ENCODE peak calls at places on chromosomes 11 and 22, in four cellular contexts. J is mammary epithelial cell, H is HL-60, F is HFF-Myc. M is an unnamed sample.

GRCh38 chr22:42990131-42990838 is 24.7 kb downstream of the PACSIN2 start:
- DNase-seq in J (peak), H (no peak), F (no peak), M (no peak)

GRCh38 chr11:25587496-25587895 is 744.4 kb upstream of the ANO3 start:
- DNase-seq in J (peak), H (no peak), F (no peak), M (no peak)

GRCh38 chr22:24583221-24583971 is 9.5 kb downstream of the LRRC75B start:
- DNase-seq in J (no peak), H (no peak), F (no peak), M (peak)

GRCh38 chr11:83006877-83007330 is 64.8 kb downstream of the RAB30 start:
- DNase-seq in J (no peak), H (no peak), F (no peak), M (no peak)

GRCh38 chr22:26322179-26322905 is 106.7 kb upstream of the ASPHD2 start:
- DNase-seq in J (peak), H (no peak), F (peak), M (no peak)

GRCh38 chr22:29268511-29269229 is 602 bp downstream of the EWSR1 start:
- DNase-seq in J (peak), H (no peak), F (no peak), M (no peak)

GRCh38 chr11:65580756-65581155 is 4.9 kb downstream of the EHBP1L1 start:
- DNase-seq in J (no peak), H (no peak), F (no peak), M (no peak)

GRCh38 chr11:30772908-30773307 is 186.8 kb upstream of the MPPED2 start:
- DNase-seq in J (no peak), H (no peak), F (no peak), M (no peak)

GRCh38 chr11:66920978-66921784 is 37.0 kb downstream of the PC start:
- DNase-seq in J (no peak), H (peak), F (no peak), M (no peak)

GRCh38 chr11:17922474-17922788 is 90.4 kb downstream of the SERGEF start:
- DNase-seq in J (no peak), H (no peak), F (no peak), M (no peak)

GRCh38 chr22:24772493-24773220 is 1.9 kb downstream of the PIWIL3 start:
- DNase-seq in J (peak), H (no peak), F (peak), M (no peak)

GRCh38 chr11:15497366-15497765 is 382.6 kb downstream of the INSC start:
- DNase-seq in J (no peak), H (no peak), F (no peak), M (no peak)

GRCh38 chr11:101867951-101868350 is 46.9 kb upstream of the CEP126 start:
- DNase-seq in J (no peak), H (no peak), F (no peak), M (no peak)

GRCh38 chr11:73869234-73869949 is 7.3 kb downstream of the COA4 start:
- DNase-seq in J (no peak), H (no peak), F (no peak), M (no peak)

GRCh38 chr11:72856065-72856464 is 41.9 kb downstream of the ATG16L2 start:
- DNase-seq in J (no peak), H (no peak), F (no peak), M (no peak)

GRCh38 chr11:72860592-72860991 is 46.4 kb downstream of the ATG16L2 start:
- DNase-seq in J (no peak), H (no peak), F (no peak), M (no peak)

GRCh38 chr11:72851726-72852125 is 37.5 kb downstream of the ATG16L2 start:
- DNase-seq in J (no peak), H (no peak), F (no peak), M (no peak)

GRCh38 chr11:72860010-72860409 is 45.8 kb downstream of the ATG16L2 start:
- DNase-seq in J (no peak), H (no peak), F (no peak), M (no peak)

DNA sequence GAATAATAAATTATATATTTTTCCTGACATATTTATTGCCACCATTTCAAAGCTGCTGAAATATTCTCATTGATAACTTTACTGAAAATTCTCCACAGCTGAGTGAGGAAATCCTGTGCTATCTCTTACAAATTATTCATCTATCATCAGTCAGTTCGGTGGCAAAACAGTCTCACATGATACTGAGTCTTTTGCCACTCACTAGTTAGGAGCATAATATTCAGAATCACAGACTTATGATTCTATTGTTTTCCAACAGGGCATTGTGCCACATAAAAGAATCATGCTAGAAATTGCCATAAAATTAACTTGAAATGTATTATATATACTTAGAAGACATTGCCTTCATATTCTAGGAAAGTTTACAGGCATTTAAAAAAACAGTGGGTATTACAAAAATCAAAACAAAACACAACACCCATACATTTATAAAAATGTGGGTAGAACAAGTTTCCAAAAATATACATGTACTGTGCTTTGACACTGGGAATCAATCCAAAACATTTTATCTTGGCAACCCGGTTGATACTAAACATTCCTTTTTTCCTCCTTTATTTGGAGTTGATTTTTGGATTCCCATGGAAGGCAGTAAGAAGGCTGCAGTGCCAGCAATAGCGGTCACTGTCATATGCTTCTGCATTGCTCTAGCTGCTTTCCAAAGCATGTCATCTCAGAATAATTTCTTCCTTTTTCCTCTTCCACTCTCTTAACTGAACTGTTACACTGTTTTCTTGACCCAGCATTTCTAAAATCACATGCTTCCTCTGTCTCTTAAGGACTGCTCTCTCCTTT is 42.5 kb downstream of the ATG16L2 start:
- DNase-seq in J (no peak), H (no peak), F (no peak), M (no peak)
- TF ChIP-seq CTCF in J (no peak), H (no peak), F (no peak), M (no peak)

DNA sequence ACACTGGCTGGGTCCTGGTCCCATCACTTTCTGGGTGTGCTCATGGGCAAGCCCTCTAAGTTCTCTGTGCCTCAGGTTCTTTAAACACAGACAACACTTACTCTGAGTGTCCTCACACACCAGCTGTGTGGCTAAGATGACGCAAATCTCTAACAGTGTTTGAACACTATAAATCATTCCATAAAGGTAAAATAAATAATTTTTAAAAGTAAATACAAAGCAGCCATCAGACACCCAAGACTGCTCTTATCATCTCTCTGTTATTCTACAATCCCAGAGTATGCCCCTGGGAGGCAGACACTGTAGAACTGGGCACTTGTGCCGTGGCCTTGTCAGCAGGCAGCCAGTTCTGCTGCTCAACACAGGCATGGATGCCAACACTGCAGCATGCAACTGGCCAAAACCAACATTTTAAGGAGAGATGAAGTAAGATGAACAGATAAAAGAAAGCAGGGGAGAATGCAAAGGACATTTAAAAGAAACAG is 56.8 kb downstream of the RPL27A start:
- DNase-seq in J (no peak), H (no peak), F (no peak), M (no peak)
- TF ChIP-seq CTCF in J (no peak), H (no peak), F (no peak), M (no peak)

DNA sequence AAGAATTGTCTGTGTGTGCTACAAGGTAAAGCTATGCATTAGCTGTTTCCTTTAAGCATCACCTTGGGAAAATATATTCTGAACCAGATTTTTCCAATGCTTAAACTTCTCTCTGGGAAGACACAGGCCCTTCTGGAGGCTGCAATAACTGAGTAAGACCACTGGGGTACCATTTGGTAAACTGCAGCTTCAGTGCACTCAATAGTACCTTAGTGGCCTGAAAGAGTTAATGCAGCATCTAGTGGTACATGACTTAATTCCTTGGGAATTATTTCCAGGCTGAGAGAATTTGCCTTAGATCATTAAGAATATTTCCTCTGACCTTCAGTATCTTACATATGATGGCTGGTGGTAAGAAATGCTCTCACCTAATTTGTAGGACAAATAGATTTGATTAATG is 727.4 kb downstream of the DLG2 start:
- DNase-seq in J (no peak), H (no peak), F (peak), M (no peak)
- TF ChIP-seq CTCF in J (no peak), H (no peak), F (peak), M (no peak)

DNA sequence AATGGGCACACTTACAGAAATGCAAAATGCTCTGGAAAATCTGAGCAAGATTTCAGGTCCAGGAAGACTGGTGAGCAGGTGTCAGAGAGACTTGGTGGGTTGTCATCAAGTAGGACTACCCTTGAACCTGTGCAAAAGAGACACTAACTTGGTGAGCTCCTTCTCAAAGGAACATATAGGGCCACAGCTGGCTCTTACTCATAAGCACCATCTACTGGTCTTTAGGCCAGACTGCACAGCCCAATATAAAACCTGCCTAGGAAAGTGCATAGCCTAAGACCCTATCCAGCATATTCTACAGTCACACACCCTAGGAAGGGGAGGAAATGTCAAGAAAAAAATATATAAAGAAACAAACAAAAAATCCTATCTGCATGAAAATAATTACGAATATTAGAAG is 18.2 kb upstream of the OR10W1 start:
- DNase-seq in J (peak), H (no peak), F (no peak), M (no peak)
- TF ChIP-seq CTCF in J (peak), H (peak), F (peak), M (no peak)

DNA sequence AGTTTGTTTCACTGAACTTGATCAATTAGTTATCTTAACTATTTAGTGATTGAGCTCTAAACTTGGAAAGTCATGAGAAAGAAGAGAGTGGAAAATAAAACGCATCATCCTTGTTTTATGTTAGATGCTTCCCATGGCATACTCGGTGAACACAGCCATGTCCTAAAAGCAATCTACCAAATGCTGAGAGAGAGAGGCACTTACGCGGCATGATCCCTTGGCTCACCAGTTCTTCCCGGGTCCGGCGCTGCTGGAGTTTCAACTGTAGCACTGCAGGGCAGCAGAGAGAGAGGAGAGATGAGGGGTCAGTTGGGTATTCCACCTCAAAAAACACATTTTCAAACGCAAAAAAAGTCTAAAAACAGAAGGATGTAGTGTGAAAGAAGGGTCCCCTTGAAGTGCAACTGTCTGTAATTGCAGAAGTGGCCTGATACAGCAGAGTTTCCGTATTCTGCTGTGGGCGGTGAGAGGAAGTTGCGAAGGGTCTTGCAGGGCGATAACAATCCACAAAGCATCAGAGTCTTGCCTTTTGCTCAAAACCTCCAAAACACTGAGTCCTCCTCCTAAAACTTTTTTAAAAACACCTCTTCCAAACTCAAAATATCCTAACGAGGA is 92.7 kb downstream of the SGSM3 start:
- DNase-seq in J (no peak), H (no peak), F (no peak), M (peak)
- TF ChIP-seq CTCF in J (no peak), H (no peak), F (no peak), M (no peak)

DNA sequence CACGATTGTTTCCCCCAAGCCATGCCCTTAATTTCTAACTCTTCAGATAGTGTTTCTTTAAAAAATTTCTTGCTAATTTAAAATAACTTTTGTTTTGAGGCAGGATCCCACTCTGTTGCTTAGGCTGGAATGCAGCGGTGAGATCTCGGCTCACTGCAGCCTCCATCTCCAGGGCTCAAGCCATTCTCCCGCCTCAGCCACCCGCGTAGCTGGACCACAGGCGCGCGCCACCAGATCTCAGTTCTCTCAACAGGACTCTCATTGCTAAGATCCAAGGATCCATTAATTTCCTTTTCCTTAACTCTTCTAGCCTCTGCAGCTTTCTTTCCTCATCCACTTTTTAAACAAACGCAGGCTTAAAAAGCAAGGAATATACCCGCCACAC is 323 bp upstream of the MED17 start:
- DNase-seq in J (no peak), H (no peak), F (no peak), M (no peak)
- TF ChIP-seq CTCF in J (no peak), H (no peak), F (no peak), M (no peak)

GRCh38 chr11:129639300-129639699 is 176.3 kb upstream of the TMEM45B start:
- DNase-seq in J (peak), H (no peak), F (peak), M (no peak)
- TF ChIP-seq CTCF in J (no peak), H (no peak), F (no peak), M (no peak)